ENCODE peak calls at places on chromosomes 3 and 15, in four cellular contexts. B, P, U and A are unnamed samples.

GRCh38 chr3:151976211-151977050 is 103.0 kb downstream of the SUCNR1 start:
- DNase-seq in B (peak), P (no peak), U (no peak), A (peak)

GRCh38 chr3:146275476-146275875 is 24.6 kb upstream of the PLSCR4 start:
- DNase-seq in B (no peak), P (no peak), U (no peak), A (no peak)

GRCh38 chr3:187973977-187974856 is 179.7 kb upstream of the LPP start:
- DNase-seq in B (no peak), P (no peak), U (no peak), A (no peak)

GRCh38 chr3:25555695-25556094 is 109.0 kb downstream of the TOP2B start:
- DNase-seq in B (no peak), P (no peak), U (no peak), A (no peak)

GRCh38 chr3:150372320-150373118 is 35.6 kb upstream of the TSC22D2 start:
- DNase-seq in B (no peak), P (peak), U (no peak), A (no peak)

GRCh38 chr3:183764854-183765731 is 60.3 kb downstream of the MAP6D1 start:
- DNase-seq in B (no peak), P (no peak), U (no peak), A (peak)

GRCh38 chr3:183583331-183584245 is 28.1 kb upstream of the KLHL6 start:
- DNase-seq in B (no peak), P (peak), U (no peak), A (no peak)

GRCh38 chr3:125154800-125155269 is 57.7 kb downstream of the SLC12A8 start:
- DNase-seq in B (no peak), P (no peak), U (no peak), A (no peak)

GRCh38 chr3:12155833-12156232 is 2.9 kb downstream of the TIMP4 start:
- DNase-seq in B (peak), P (no peak), U (no peak), A (peak)

DNA sequence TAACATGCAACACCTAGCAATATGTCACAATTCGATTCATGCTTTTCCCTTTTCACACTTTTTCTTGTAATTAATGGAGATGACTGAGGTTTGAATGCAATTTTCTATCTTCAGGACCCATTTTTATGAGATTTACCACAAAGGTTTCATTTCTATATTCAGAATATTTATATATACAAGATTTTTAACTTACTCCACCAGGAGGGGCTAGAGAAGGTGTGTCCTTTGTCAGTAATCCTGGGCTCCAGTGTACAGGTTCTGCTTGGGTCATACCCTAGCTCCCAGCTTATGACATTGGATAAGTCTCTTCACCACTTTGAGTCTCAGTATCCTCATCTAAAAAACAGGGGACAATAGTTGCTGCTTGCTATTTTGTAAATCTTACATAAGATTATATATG is 95.7 kb upstream of the SLC24A5 start:
- DNase-seq in B (no peak), P (no peak), U (no peak), A (no peak)
- TF ChIP-seq CTCF in B (no peak), P (no peak), U (peak), A (no peak)

DNA sequence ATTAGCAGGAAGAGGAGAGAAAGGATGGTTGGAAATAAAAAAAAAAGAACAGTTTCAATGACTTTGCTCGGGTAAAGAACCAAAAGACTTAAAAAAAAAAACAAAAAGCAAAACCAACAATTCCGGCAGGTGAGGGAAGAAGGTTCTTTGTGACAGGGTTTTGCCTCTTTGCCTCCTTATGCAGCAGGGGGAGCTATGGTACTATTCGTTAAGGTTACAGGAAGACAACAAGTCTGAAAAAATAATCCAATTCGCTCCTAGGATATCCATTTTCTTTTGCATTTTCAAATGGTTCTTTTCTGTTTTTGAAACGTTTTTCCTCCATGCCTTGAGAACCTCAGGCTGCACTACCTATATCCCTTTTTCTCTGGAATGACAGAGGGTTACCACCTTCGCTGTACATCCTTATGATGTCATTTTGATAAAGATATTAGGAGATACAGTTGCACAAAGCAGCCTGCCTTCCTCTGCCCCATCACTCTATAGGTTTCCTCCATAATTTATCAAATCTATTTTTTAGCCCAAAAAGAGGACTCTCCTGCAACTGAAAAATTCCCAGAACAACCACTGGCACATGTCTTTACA is 55.0 kb downstream of the CFAP20DC start:
- DNase-seq in B (peak), P (peak), U (peak), A (peak)
- TF ChIP-seq CTCF in B (peak), P (peak), U (peak), A (peak)

GRCh38 chr15:71784719-71785118 is 25.6 kb upstream of the NR2E3 start:
- DNase-seq in B (no peak), P (no peak), U (no peak), A (peak)
- TF ChIP-seq CTCF in B (peak), P (peak), U (peak), A (peak)

GRCh38 chr15:63531586-63531985 is 27.2 kb downstream of the USP3 start:
- DNase-seq in B (no peak), P (no peak), U (no peak), A (no peak)
- TF ChIP-seq CTCF in B (no peak), P (peak), U (no peak), A (peak)

GRCh38 chr3:69014022-69014580 is 617 bp upstream of the EOGT start:
- DNase-seq in B (no peak), P (no peak), U (no peak), A (no peak)

GRCh38 chr3:69013256-69014021 is at the start of gene EOGT:
- DNase-seq in B (peak), P (peak), U (peak), A (peak)

GRCh38 chr3:69011331-69011730 is 2.2 kb downstream of the EOGT start:
- DNase-seq in B (no peak), P (no peak), U (no peak), A (no peak)

GRCh38 chr3:69012111-69012835 is 1.2 kb downstream of the EOGT start:
- DNase-seq in B (no peak), P (no peak), U (no peak), A (no peak)

GRCh38 chr3:69012836-69013255 is 638 bp downstream of the EOGT start:
- DNase-seq in B (no peak), P (peak), U (peak), A (peak)
- TF ChIP-seq CTCF in B (no peak), P (no peak), U (peak), A (no peak)

GRCh38 chr15:59378855-59379254 is 6.2 kb upstream of the MYO1E start:
- DNase-seq in B (no peak), P (no peak), U (no peak), A (no peak)

GRCh38 chr15:59377940-59378339 is 5.3 kb upstream of the MYO1E start:
- DNase-seq in B (no peak), P (no peak), U (no peak), A (no peak)

GRCh38 chr15:59379524-59379923 is 6.9 kb upstream of the MYO1E start:
- DNase-seq in B (no peak), P (no peak), U (no peak), A (no peak)

GRCh38 chr15:59373215-59373614 is 544 bp upstream of the MYO1E start:
- DNase-seq in B (no peak), P (no peak), U (no peak), A (no peak)

GRCh38 chr15:59376735-59377134 is 4.1 kb upstream of the MYO1E start:
- DNase-seq in B (no peak), P (no peak), U (no peak), A (no peak)
- TF ChIP-seq CTCF in B (peak), P (no peak), U (no peak), A (no peak)